ENCODE peak calls at places on chromosomes 12 and 14, in seven cellular contexts. One of them, this sample, is unnamed.
A peak's percentile ranks its signal among the peaks of the same experiment; 100 is the strongest.

GRCh38 chr12:77064891-77065360 is 443 bp downstream of the E2F7 start:
- DNase-seq in D341Med: no peak
- DNase-seq in ovary: no peak
- DNase-seq in BE2C: no peak
- DNase-seq in T-helper 9 cell: peak; percentile 2
- DNase-seq in activated naive CD4-positive, alpha-beta T cell: no peak
- DNase-seq in SK-N-DZ: no peak
- DNase-seq in this sample: peak; percentile 58

GRCh38 chr12:65891219-65891618 is 66.9 kb downstream of the HMGA2 start:
- DNase-seq in D341Med: no peak
- DNase-seq in BE2C: no peak
- DNase-seq in T-helper 9 cell: no peak
- DNase-seq in ovary: no peak
- DNase-seq in activated naive CD4-positive, alpha-beta T cell: no peak
- DNase-seq in SK-N-DZ: no peak
- DNase-seq in this sample: no peak

GRCh38 chr12:90335561-90335960 is 619.4 kb downstream of the CCER1 start:
- DNase-seq in D341Med: no peak
- DNase-seq in BE2C: no peak
- DNase-seq in activated naive CD4-positive, alpha-beta T cell: no peak
- DNase-seq in SK-N-DZ: no peak
- DNase-seq in ovary: no peak
- DNase-seq in T-helper 9 cell: no peak
- DNase-seq in this sample: no peak

GRCh38 chr14:77094672-77095284 is 3.3 kb upstream of the CIPC start:
- DNase-seq in SK-N-DZ: peak; percentile 77
- DNase-seq in ovary: peak; percentile 77
- DNase-seq in D341Med: peak; percentile 67
- DNase-seq in activated naive CD4-positive, alpha-beta T cell: peak; percentile 67
- DNase-seq in BE2C: peak; percentile 90
- DNase-seq in T-helper 9 cell: peak; percentile 73
- DNase-seq in this sample: peak; percentile 90

GRCh38 chr12:7093892-7094291 is 1.6 kb upstream of the C1R start:
- DNase-seq in SK-N-DZ: no peak
- DNase-seq in T-helper 9 cell: no peak
- DNase-seq in D341Med: peak; percentile 10
- DNase-seq in ovary: peak; percentile 61
- DNase-seq in BE2C: no peak
- DNase-seq in activated naive CD4-positive, alpha-beta T cell: no peak
- DNase-seq in this sample: peak; percentile 62

GRCh38 chr12:108231109-108231905 is 102.2 kb downstream of the WSCD2 start:
- DNase-seq in BE2C: no peak
- DNase-seq in T-helper 9 cell: no peak
- DNase-seq in ovary: no peak
- DNase-seq in D341Med: no peak
- DNase-seq in SK-N-DZ: no peak
- DNase-seq in activated naive CD4-positive, alpha-beta T cell: no peak
- DNase-seq in this sample: no peak

GRCh38 chr12:64169999-64170398 is 52.1 kb downstream of the KICS2 start:
- DNase-seq in BE2C: no peak
- DNase-seq in SK-N-DZ: no peak
- DNase-seq in ovary: no peak
- DNase-seq in T-helper 9 cell: no peak
- DNase-seq in activated naive CD4-positive, alpha-beta T cell: no peak
- DNase-seq in D341Med: no peak
- DNase-seq in this sample: no peak

GRCh38 chr12:51855586-51856428 is 7.3 kb upstream of the FIGNL2 start:
- DNase-seq in ovary: no peak
- DNase-seq in BE2C: no peak
- DNase-seq in SK-N-DZ: no peak
- DNase-seq in activated naive CD4-positive, alpha-beta T cell: no peak
- DNase-seq in D341Med: no peak
- DNase-seq in T-helper 9 cell: no peak
- DNase-seq in this sample: peak; percentile 83

GRCh38 chr12:122127839-122128238 is 46.2 kb downstream of the IL31 start:
- DNase-seq in ovary: no peak
- DNase-seq in activated naive CD4-positive, alpha-beta T cell: no peak
- DNase-seq in D341Med: no peak
- DNase-seq in SK-N-DZ: no peak
- DNase-seq in BE2C: no peak
- DNase-seq in T-helper 9 cell: no peak
- DNase-seq in this sample: no peak

GRCh38 chr14:68535404-68536024 is 257.4 kb downstream of the ZFP36L1 start:
- DNase-seq in ovary: no peak
- DNase-seq in SK-N-DZ: no peak
- DNase-seq in BE2C: no peak
- DNase-seq in activated naive CD4-positive, alpha-beta T cell: no peak
- DNase-seq in D341Med: no peak
- DNase-seq in T-helper 9 cell: no peak
- DNase-seq in this sample: no peak

GRCh38 chr12:106282457-106283097 is 20.0 kb upstream of the TCP11L2 start:
- DNase-seq in SK-N-DZ: peak; percentile 51
- DNase-seq in ovary: no peak
- DNase-seq in D341Med: peak; percentile 76
- DNase-seq in activated naive CD4-positive, alpha-beta T cell: peak; percentile 13
- DNase-seq in T-helper 9 cell: peak; percentile 26
- DNase-seq in BE2C: peak; percentile 48
- DNase-seq in this sample: no peak

GRCh38 chr14:95500772-95501401 is 15.6 kb downstream of the SYNE3 start:
- DNase-seq in activated naive CD4-positive, alpha-beta T cell: no peak
- DNase-seq in D341Med: no peak
- DNase-seq in BE2C: no peak
- DNase-seq in ovary: no peak
- DNase-seq in SK-N-DZ: no peak
- DNase-seq in T-helper 9 cell: no peak
- DNase-seq in this sample: peak; percentile 80

GRCh38 chr12:72540811-72541210 is 268.6 kb downstream of the TRHDE start:
- DNase-seq in activated naive CD4-positive, alpha-beta T cell: no peak
- DNase-seq in SK-N-DZ: no peak
- DNase-seq in ovary: no peak
- DNase-seq in T-helper 9 cell: no peak
- DNase-seq in D341Med: no peak
- DNase-seq in BE2C: no peak
- DNase-seq in this sample: no peak

GRCh38 chr14:65297744-65298143 is 114.8 kb upstream of the FUT8 start:
- DNase-seq in ovary: no peak
- DNase-seq in SK-N-DZ: no peak
- DNase-seq in D341Med: no peak
- DNase-seq in BE2C: no peak
- DNase-seq in activated naive CD4-positive, alpha-beta T cell: no peak
- DNase-seq in T-helper 9 cell: no peak
- DNase-seq in this sample: no peak

GRCh38 chr12:14989790-14990189 is 16.9 kb downstream of the PDE6H start:
- DNase-seq in T-helper 9 cell: no peak
- DNase-seq in D341Med: no peak
- DNase-seq in ovary: no peak
- DNase-seq in BE2C: no peak
- DNase-seq in SK-N-DZ: no peak
- DNase-seq in activated naive CD4-positive, alpha-beta T cell: no peak
- DNase-seq in this sample: no peak

GRCh38 chr12:124469193-124469888 is 98.1 kb downstream of the NCOR2 start:
- DNase-seq in D341Med: no peak
- DNase-seq in T-helper 9 cell: peak; percentile 33
- DNase-seq in SK-N-DZ: no peak
- DNase-seq in activated naive CD4-positive, alpha-beta T cell: no peak
- DNase-seq in BE2C: no peak
- DNase-seq in ovary: peak; percentile 45
- DNase-seq in this sample: no peak

GRCh38 chr14:63614964-63615363 is 26.7 kb downstream of the WDR89 start:
- DNase-seq in T-helper 9 cell: no peak
- DNase-seq in D341Med: no peak
- DNase-seq in activated naive CD4-positive, alpha-beta T cell: no peak
- DNase-seq in SK-N-DZ: no peak
- DNase-seq in ovary: no peak
- DNase-seq in BE2C: no peak
- DNase-seq in this sample: no peak

GRCh38 chr14:54756656-54757392 is 145.8 kb downstream of the GCH1 start:
- DNase-seq in activated naive CD4-positive, alpha-beta T cell: no peak
- DNase-seq in T-helper 9 cell: no peak
- DNase-seq in ovary: no peak
- DNase-seq in SK-N-DZ: no peak
- DNase-seq in BE2C: no peak
- DNase-seq in D341Med: no peak
- DNase-seq in this sample: no peak

GRCh38 chr14:105605501-105606304 is 79.3 kb downstream of the TMEM121 start:
- DNase-seq in BE2C: peak; percentile 5
- DNase-seq in SK-N-DZ: no peak
- DNase-seq in T-helper 9 cell: no peak
- DNase-seq in ovary: peak; percentile 14
- DNase-seq in activated naive CD4-positive, alpha-beta T cell: no peak
- DNase-seq in D341Med: no peak
- DNase-seq in this sample: no peak